ENCODE peak calls at places on chromosomes 7 and 10, in nine cellular contexts. One of them, this sample, is unnamed.

GRCh38 chr10:4545077-4545476 is 280.9 kb upstream of the AKR1E2 start:
- DNase-seq in NCI-H2081 treated with DMSO at 0.1 percent for 48 hours: no peak
- DNase-seq in HS-27A: no peak
- DNase-seq in RWPE1: no peak
- DNase-seq in CD8-positive, alpha-beta T cell: no peak
- DNase-seq in activated effector memory CD4-positive, alpha-beta T cell treated with Interleukin-2 at 50 U/mL for 16 hours: no peak
- DNase-seq in stimulated activated CD4-positive, alpha-beta T cell treated with anti-CD3 and anti-CD28 coated beads, Interleukin-12 subunit alpha, Interleukin-12 subunit beta, amount 100 ng/mL, for 24 hours: no peak
- DNase-seq in HS-5: no peak
- DNase-seq in fibroblast of lung: no peak
- DNase-seq in this sample: no peak

GRCh38 chr10:117271427-117271826 is 30.5 kb downstream of the SLC18A2 start:
- DNase-seq in NCI-H2081 treated with DMSO at 0.1 percent for 48 hours: no peak
- DNase-seq in HS-27A: no peak
- DNase-seq in RWPE1: peak
- DNase-seq in CD8-positive, alpha-beta T cell: no peak
- DNase-seq in activated effector memory CD4-positive, alpha-beta T cell treated with Interleukin-2 at 50 U/mL for 16 hours: no peak
- DNase-seq in stimulated activated CD4-positive, alpha-beta T cell treated with anti-CD3 and anti-CD28 coated beads, Interleukin-12 subunit alpha, Interleukin-12 subunit beta, amount 100 ng/mL, for 24 hours: no peak
- DNase-seq in HS-5: peak
- DNase-seq in fibroblast of lung: peak
- DNase-seq in this sample: peak

GRCh38 chr10:96268341-96268909 is 2.9 kb downstream of the BLNK start:
- DNase-seq in NCI-H2081 treated with DMSO at 0.1 percent for 48 hours: no peak
- DNase-seq in HS-27A: no peak
- DNase-seq in RWPE1: no peak
- DNase-seq in CD8-positive, alpha-beta T cell: no peak
- DNase-seq in activated effector memory CD4-positive, alpha-beta T cell treated with Interleukin-2 at 50 U/mL for 16 hours: no peak
- DNase-seq in stimulated activated CD4-positive, alpha-beta T cell treated with anti-CD3 and anti-CD28 coated beads, Interleukin-12 subunit alpha, Interleukin-12 subunit beta, amount 100 ng/mL, for 24 hours: no peak
- DNase-seq in HS-5: no peak
- DNase-seq in fibroblast of lung: no peak
- DNase-seq in this sample: no peak

GRCh38 chr10:28778524-28778923 is 101.2 kb downstream of the BAMBI start:
- DNase-seq in NCI-H2081 treated with DMSO at 0.1 percent for 48 hours: no peak
- DNase-seq in HS-27A: no peak
- DNase-seq in RWPE1: no peak
- DNase-seq in CD8-positive, alpha-beta T cell: no peak
- DNase-seq in activated effector memory CD4-positive, alpha-beta T cell treated with Interleukin-2 at 50 U/mL for 16 hours: no peak
- DNase-seq in stimulated activated CD4-positive, alpha-beta T cell treated with anti-CD3 and anti-CD28 coated beads, Interleukin-12 subunit alpha, Interleukin-12 subunit beta, amount 100 ng/mL, for 24 hours: no peak
- DNase-seq in HS-5: no peak
- DNase-seq in fibroblast of lung: peak
- DNase-seq in this sample: no peak

GRCh38 chr10:938954-939678 is 7.6 kb upstream of the LARP4B start:
- DNase-seq in NCI-H2081 treated with DMSO at 0.1 percent for 48 hours: no peak
- DNase-seq in HS-27A: no peak
- DNase-seq in RWPE1: no peak
- DNase-seq in CD8-positive, alpha-beta T cell: no peak
- DNase-seq in activated effector memory CD4-positive, alpha-beta T cell treated with Interleukin-2 at 50 U/mL for 16 hours: no peak
- DNase-seq in stimulated activated CD4-positive, alpha-beta T cell treated with anti-CD3 and anti-CD28 coated beads, Interleukin-12 subunit alpha, Interleukin-12 subunit beta, amount 100 ng/mL, for 24 hours: no peak
- DNase-seq in HS-5: no peak
- DNase-seq in fibroblast of lung: no peak
- DNase-seq in this sample: no peak

GRCh38 chr10:123284022-123284421 is 129.8 kb downstream of the BUB3 start:
- DNase-seq in NCI-H2081 treated with DMSO at 0.1 percent for 48 hours: no peak
- DNase-seq in HS-27A: no peak
- DNase-seq in RWPE1: peak
- DNase-seq in CD8-positive, alpha-beta T cell: no peak
- DNase-seq in activated effector memory CD4-positive, alpha-beta T cell treated with Interleukin-2 at 50 U/mL for 16 hours: no peak
- DNase-seq in stimulated activated CD4-positive, alpha-beta T cell treated with anti-CD3 and anti-CD28 coated beads, Interleukin-12 subunit alpha, Interleukin-12 subunit beta, amount 100 ng/mL, for 24 hours: no peak
- DNase-seq in HS-5: no peak
- DNase-seq in fibroblast of lung: no peak
- DNase-seq in this sample: no peak

GRCh38 chr10:72186633-72187330 is 29.0 kb upstream of the ANAPC16 start:
- DNase-seq in NCI-H2081 treated with DMSO at 0.1 percent for 48 hours: peak
- DNase-seq in HS-27A: no peak
- DNase-seq in RWPE1: no peak
- DNase-seq in CD8-positive, alpha-beta T cell: no peak
- DNase-seq in activated effector memory CD4-positive, alpha-beta T cell treated with Interleukin-2 at 50 U/mL for 16 hours: no peak
- DNase-seq in stimulated activated CD4-positive, alpha-beta T cell treated with anti-CD3 and anti-CD28 coated beads, Interleukin-12 subunit alpha, Interleukin-12 subunit beta, amount 100 ng/mL, for 24 hours: no peak
- DNase-seq in HS-5: no peak
- DNase-seq in fibroblast of lung: peak
- DNase-seq in this sample: no peak

GRCh38 chr10:79084972-79085597 is 16.3 kb downstream of the ZMIZ1 start:
- DNase-seq in NCI-H2081 treated with DMSO at 0.1 percent for 48 hours: no peak
- DNase-seq in HS-27A: no peak
- DNase-seq in RWPE1: no peak
- DNase-seq in CD8-positive, alpha-beta T cell: no peak
- DNase-seq in activated effector memory CD4-positive, alpha-beta T cell treated with Interleukin-2 at 50 U/mL for 16 hours: no peak
- DNase-seq in stimulated activated CD4-positive, alpha-beta T cell treated with anti-CD3 and anti-CD28 coated beads, Interleukin-12 subunit alpha, Interleukin-12 subunit beta, amount 100 ng/mL, for 24 hours: no peak
- DNase-seq in HS-5: no peak
- DNase-seq in fibroblast of lung: no peak
- DNase-seq in this sample: no peak

GRCh38 chr7:30656006-30656575 is 26.2 kb downstream of the CRHR2 start:
- DNase-seq in NCI-H2081 treated with DMSO at 0.1 percent for 48 hours: no peak
- DNase-seq in HS-27A: no peak
- DNase-seq in RWPE1: no peak
- DNase-seq in CD8-positive, alpha-beta T cell: no peak
- DNase-seq in activated effector memory CD4-positive, alpha-beta T cell treated with Interleukin-2 at 50 U/mL for 16 hours: no peak
- DNase-seq in stimulated activated CD4-positive, alpha-beta T cell treated with anti-CD3 and anti-CD28 coated beads, Interleukin-12 subunit alpha, Interleukin-12 subunit beta, amount 100 ng/mL, for 24 hours: no peak
- DNase-seq in HS-5: no peak
- DNase-seq in fibroblast of lung: no peak
- DNase-seq in this sample: no peak

This sample was measured in astrocyte of the spinal cord.